ENCODE peak calls at places on chromosomes 6 and 20, in five cellular contexts. Y is uterus, X is A549, L is sigmoid colon, I is body of pancreas. V is an unnamed sample.

GRCh38 chr20:47412073-47412472 is 55.6 kb upstream of the ZMYND8 start:
- DNase-seq in L (no peak), X (no peak), I (no peak), Y (no peak), V (no peak)

GRCh38 chr20:46941404-46941803 is 46.8 kb downstream of the EYA2 start:
- DNase-seq in L (no peak), Y (no peak), X (no peak), I (no peak), V (no peak)

GRCh38 chr20:59752101-59752586 is 147.8 kb downstream of the PHACTR3 start:
- DNase-seq in Y (no peak), I (peak; percentile 23), X (no peak), L (no peak), V (no peak)

GRCh38 chr6:144265061-144265357 is 20.1 kb upstream of the UTRN start:
- DNase-seq in I (peak; percentile 56), L (no peak), X (no peak), Y (no peak), V (no peak)

GRCh38 chr20:53948383-53949318 is 121.7 kb downstream of the BCAS1 start:
- DNase-seq in I (no peak), Y (no peak), L (no peak), X (no peak), V (no peak)

GRCh38 chr6:148431413-148431812 is 88.8 kb downstream of the SASH1 start:
- DNase-seq in L (no peak), Y (no peak), I (no peak), X (no peak), V (peak; percentile 93)

GRCh38 chr6:125865015-125865414 is 74.3 kb downstream of the NCOA7 start:
- DNase-seq in Y (no peak), L (no peak), I (no peak), X (no peak), V (no peak)

GRCh38 chr20:38342196-38342595 is 4.1 kb upstream of the LBP start:
- DNase-seq in L (no peak), Y (no peak), X (no peak), I (no peak), V (no peak)

GRCh38 chr6:39420300-39421265 is 98.1 kb upstream of the KCNK16 start:
- DNase-seq in L (peak; percentile 87), X (no peak), I (peak; percentile 74), Y (no peak), V (no peak)

GRCh38 chr6:1200706-1201105 is 111.2 kb upstream of the FOXQ1 start:
- DNase-seq in X (no peak), L (no peak), I (no peak), Y (no peak), V (no peak)

GRCh38 chr20:52190437-52191131 is 995 bp downstream of the ZFP64 start:
- DNase-seq in L (no peak), X (peak; percentile 73), I (peak; percentile 23), Y (peak; percentile 23), V (peak; percentile 32)

GRCh38 chr20:32191422-32191821 is 16.1 kb downstream of the PLAGL2 start:
- DNase-seq in L (no peak), Y (no peak), X (no peak), I (no peak), V (no peak)

GRCh38 chr20:64220420-64220819 is 35.1 kb upstream of the PCMTD2 start:
- DNase-seq in I (no peak), L (no peak), X (no peak), Y (no peak), V (no peak)

GRCh38 chr20:32917191-32917950 is 58.6 kb downstream of the EFCAB8 start:
- DNase-seq in L (peak; percentile 56), X (no peak), I (no peak), Y (no peak), V (no peak)

GRCh38 chr6:26032387-26033131 is 54.7 kb upstream of the HFE start:
- DNase-seq in I (no peak), Y (no peak), L (no peak), X (no peak), V (no peak)

GRCh38 chr6:26034901-26035300 is 52.3 kb upstream of the HFE start:
- DNase-seq in L (no peak), I (no peak), X (no peak), Y (no peak), V (no peak)

GRCh38 chr6:26031595-26032386 is 55.4 kb upstream of the HFE start:
- DNase-seq in I (peak; percentile 90), X (peak; percentile 86), L (peak; percentile 92), Y (peak; percentile 78), V (peak; percentile 86)

GRCh38 chr6:26033942-26034354 is 53.3 kb upstream of the HFE start:
- DNase-seq in I (no peak), X (no peak), L (no peak), Y (peak; percentile 70), V (peak; percentile 63)

DNA sequence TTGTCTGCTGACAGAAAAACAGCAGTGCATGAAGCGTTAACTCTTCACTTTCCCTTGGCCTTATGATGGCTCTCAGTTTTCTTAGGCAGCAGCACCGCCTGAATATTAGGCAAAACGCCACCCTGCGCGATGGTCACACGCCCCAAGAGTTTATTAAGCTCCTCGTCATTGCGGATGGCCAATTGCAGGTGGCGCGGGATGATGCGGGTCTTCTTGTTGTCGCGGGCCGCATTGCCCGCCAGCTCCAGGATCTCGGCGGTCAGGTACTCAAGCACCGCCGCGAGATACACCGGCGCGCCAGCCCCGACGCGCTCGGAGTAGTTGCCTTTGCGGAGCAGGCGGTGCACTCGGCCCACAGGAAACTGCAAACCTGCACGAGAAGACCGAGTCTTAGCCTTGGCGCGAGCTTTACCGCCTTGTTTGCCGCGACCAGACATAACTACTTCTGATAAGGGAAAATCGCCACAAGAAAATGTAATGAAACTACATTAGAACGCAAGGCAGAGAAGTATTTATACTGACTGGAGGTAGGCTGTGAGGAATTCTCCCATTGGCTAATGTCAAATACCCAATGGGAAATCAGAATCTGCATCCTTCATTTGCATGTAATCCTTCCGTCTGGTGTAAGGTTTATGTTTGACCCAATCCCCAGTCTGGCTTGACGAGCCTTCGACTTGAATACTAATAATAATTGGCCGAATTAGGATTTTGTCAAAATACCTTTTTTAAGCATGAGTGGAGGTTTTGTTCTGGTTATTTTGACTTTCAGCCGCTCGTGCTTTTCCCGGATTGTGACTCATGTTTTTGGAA is 53.9 kb upstream of the HFE start:
- DNase-seq in L (peak; percentile 84), Y (peak; percentile 59), I (peak; percentile 85), X (peak; percentile 87), V (peak; percentile 71)
- TF ChIP-seq POLR2A in L (peak; percentile 92), Y (peak; percentile 95), I (peak; percentile 98), X (peak; percentile 70), V (peak; percentile 91)

GRCh38 chr20:5950271-5951031 is at the start of the genes MCM8 and TRMT6:
- DNase-seq in Y (peak; percentile 94), X (peak; percentile 96), I (peak; percentile 97), L (peak; percentile 98), V (peak; percentile 98)
- TF ChIP-seq POLR2A in Y (no peak), X (peak; percentile 89), I (peak; percentile 62), L (no peak), V (peak; percentile 50)

GRCh38 chr6:32952817-32953739 is at the start of gene HLA-DMA:
- DNase-seq in Y (peak; percentile 66), I (peak; percentile 98), X (peak; percentile 49), L (peak; percentile 93), V (peak; percentile 89)
- TF ChIP-seq POLR2A in Y (peak; percentile 74), I (peak; percentile 93), X (no peak), L (peak; percentile 31), V (peak; percentile 71)

GRCh38 chr6:158662607-158663464 is 13.0 kb downstream of the SYTL3 start:
- DNase-seq in X (no peak), Y (peak; percentile 59), L (peak; percentile 58), I (no peak), V (peak; percentile 83)
- TF ChIP-seq POLR2A in X (no peak), Y (peak; percentile 14), L (no peak), I (no peak), V (peak; percentile 37)

GRCh38 chr6:83867043-83867442 is 7.6 kb downstream of the CYB5R4 start:
- DNase-seq in Y (no peak), L (no peak), X (no peak), I (no peak), V (no peak)
- TF ChIP-seq POLR2A in Y (no peak), L (no peak), X (no peak), I (no peak), V (no peak)

GRCh38 chr20:23585449-23585807 is 17.1 kb upstream of the CST9L start:
- DNase-seq in L (no peak), Y (no peak), I (no peak), X (no peak), V (no peak)

GRCh38 chr20:23585808-23586734 is 17.8 kb upstream of the CST9L start:
- DNase-seq in X (no peak), Y (no peak), L (no peak), I (no peak), V (no peak)

GRCh38 chr20:23584434-23585199 is 16.3 kb upstream of the CST9L start:
- DNase-seq in I (no peak), Y (no peak), X (no peak), L (no peak), V (no peak)

GRCh38 chr20:23583526-23583925 is 15.2 kb upstream of the CST9L start:
- DNase-seq in Y (no peak), I (no peak), L (no peak), X (no peak), V (no peak)

DNA sequence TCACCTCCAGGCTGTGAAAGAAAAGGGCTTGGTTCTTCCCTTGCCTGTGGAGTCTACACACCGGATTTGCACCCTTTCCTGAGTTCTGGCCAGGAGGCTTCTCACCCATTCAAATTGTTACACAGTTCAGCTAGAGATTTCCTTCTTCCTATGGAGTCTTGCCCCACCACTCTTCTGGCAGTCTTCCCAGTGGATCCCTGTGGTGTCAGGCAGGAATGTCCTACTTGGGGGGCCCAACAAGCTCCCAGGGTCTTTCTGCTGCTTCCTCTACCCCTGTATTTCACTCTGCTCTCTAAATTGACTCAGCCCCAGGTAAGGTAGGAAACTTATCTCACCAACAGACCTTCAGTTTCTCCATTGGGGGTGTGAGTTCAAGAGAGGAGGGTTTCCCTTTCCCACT is 14.0 kb upstream of the CST9L start:
- DNase-seq in Y (no peak), I (no peak), L (no peak), X (no peak), V (no peak)
- TF ChIP-seq POLR2A in Y (no peak), I (no peak), L (no peak), X (no peak), V (no peak)

DNA sequence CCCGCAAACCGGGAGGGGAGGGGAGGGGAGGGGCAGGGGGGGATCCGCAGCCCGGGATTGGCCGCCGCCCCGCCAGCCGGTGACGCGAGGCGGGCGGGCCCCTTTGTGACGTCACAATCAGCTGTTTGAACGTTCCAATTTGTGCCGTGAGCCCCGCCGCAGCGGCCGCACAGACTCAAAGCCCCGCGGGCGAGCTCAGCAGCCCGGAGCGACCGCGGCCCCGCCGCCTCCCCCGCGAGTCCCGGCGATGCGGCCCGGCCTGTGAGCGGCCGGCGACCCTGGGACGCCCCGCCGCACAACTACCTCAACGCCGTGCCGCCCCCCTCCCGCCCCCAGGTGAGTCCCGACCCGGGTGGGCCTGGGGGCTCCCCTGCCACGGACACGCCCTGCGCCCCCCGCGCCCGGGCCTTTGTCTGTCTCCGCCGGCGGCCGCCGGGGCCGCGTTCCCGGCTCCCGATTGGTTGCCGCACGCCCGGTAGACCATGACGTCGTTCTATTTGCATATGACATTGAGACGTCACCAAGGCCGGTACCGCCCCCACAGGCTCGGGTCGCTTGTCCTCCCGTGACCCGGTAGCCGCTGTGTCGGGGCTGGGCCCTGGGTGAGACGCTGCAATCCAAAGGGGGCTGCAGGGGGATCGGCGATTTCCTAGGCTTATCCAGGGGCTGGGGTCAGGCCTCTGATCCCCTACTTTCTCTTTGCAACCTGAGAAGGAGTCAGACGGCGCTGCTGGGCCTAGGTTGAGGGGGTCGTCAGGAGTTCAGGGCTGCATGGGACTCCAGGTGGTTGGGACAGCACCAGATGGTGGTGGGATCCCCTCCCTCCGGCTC is at the start of gene TP53INP2:
- DNase-seq in I (peak; percentile 97), Y (peak; percentile 90), L (peak; percentile 98), X (peak; percentile 82), V (peak; percentile 98)
- TF ChIP-seq POLR2A in I (peak; percentile 72), Y (peak; percentile 90), L (peak; percentile 22), X (no peak), V (peak; percentile 96)